ENCODE peak calls at places on chromosomes 12 and 14, in five cellular contexts. One of them, this sample, is unnamed.

GRCh38 chr14:94110552-94111181 is at the start of gene IFI27:
- DNase-seq in WERI-Rb-1: no peak
- DNase-seq in right lobe of liver: no peak
- DNase-seq in HCT116: no peak
- DNase-seq in colonic mucosa: peak
- DNase-seq in this sample: no peak

GRCh38 chr14:22011243-22011642 is 337.6 kb upstream of the OR4E1 start:
- DNase-seq in WERI-Rb-1: no peak
- DNase-seq in right lobe of liver: no peak
- DNase-seq in HCT116: no peak
- DNase-seq in colonic mucosa: no peak
- DNase-seq in this sample: no peak

GRCh38 chr14:21884995-21885394 is 211.4 kb upstream of the OR4E1 start:
- DNase-seq in WERI-Rb-1: no peak
- DNase-seq in right lobe of liver: no peak
- DNase-seq in HCT116: no peak
- DNase-seq in colonic mucosa: no peak
- DNase-seq in this sample: no peak

GRCh38 chr12:14239935-14240872 is 125.3 kb upstream of the ATF7IP start:
- DNase-seq in WERI-Rb-1: peak
- DNase-seq in right lobe of liver: no peak
- DNase-seq in HCT116: no peak
- DNase-seq in colonic mucosa: peak
- DNase-seq in this sample: no peak

GRCh38 chr14:93998871-93999403 is 1.8 kb downstream of the CCDC197 start:
- DNase-seq in WERI-Rb-1: no peak
- DNase-seq in right lobe of liver: no peak
- DNase-seq in HCT116: no peak
- DNase-seq in colonic mucosa: no peak
- DNase-seq in this sample: no peak

GRCh38 chr14:105884808-105885281 is 358.5 kb downstream of the TMEM121 start:
- DNase-seq in WERI-Rb-1: peak
- DNase-seq in right lobe of liver: peak
- DNase-seq in HCT116: no peak
- DNase-seq in colonic mucosa: no peak
- DNase-seq in this sample: peak

GRCh38 chr12:121318121-121318520 is 21.6 kb upstream of the CAMKK2 start:
- DNase-seq in WERI-Rb-1: no peak
- DNase-seq in right lobe of liver: no peak
- DNase-seq in HCT116: no peak
- DNase-seq in colonic mucosa: no peak
- DNase-seq in this sample: no peak

GRCh38 chr12:64560395-64561301 is 49.6 kb upstream of the RASSF3 start:
- DNase-seq in WERI-Rb-1: no peak
- DNase-seq in right lobe of liver: no peak
- DNase-seq in HCT116: peak
- DNase-seq in colonic mucosa: no peak
- DNase-seq in this sample: no peak

DNA sequence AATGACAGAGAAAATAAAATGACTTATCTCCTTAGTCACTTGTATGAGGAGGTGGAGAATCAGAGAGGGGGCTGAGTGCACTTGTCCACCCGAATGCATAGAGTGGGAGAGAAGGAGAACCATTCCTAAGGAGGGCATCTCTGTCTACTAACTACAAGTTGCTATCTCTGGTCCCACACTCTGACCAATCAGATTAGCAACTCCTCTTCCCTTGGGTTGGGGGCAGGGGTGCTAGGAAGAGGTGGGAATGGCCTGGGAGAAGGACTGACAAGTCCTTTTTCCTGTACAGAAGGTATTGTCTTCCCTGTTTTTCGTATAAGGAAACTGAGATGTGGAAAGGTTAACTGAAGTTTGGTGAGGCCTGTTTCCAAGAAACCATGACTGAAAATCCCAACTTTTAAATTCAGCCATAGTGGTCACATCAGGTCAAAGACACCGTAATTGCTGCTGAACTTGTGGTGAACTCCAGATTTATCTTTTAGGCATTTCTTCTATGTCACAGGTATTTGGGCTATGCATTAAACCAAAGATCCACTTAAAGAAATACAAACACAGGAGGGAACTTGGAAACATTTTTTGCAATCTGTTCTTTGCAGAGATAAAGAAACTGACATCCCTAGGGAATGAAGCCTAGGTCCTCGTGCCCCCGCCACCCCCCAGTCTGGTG is 207.8 kb downstream of the CRADD start:
- DNase-seq in WERI-Rb-1: no peak
- DNase-seq in right lobe of liver: no peak
- DNase-seq in HCT116: no peak
- DNase-seq in colonic mucosa: no peak
- DNase-seq in this sample: no peak
- H3K27ac ChIP-seq in WERI-Rb-1: no peak
- H3K27ac ChIP-seq in right lobe of liver: no peak
- H3K27ac ChIP-seq in HCT116: no peak
- H3K27ac ChIP-seq in colonic mucosa: no peak
- H3K27ac ChIP-seq in this sample: no peak

DNA sequence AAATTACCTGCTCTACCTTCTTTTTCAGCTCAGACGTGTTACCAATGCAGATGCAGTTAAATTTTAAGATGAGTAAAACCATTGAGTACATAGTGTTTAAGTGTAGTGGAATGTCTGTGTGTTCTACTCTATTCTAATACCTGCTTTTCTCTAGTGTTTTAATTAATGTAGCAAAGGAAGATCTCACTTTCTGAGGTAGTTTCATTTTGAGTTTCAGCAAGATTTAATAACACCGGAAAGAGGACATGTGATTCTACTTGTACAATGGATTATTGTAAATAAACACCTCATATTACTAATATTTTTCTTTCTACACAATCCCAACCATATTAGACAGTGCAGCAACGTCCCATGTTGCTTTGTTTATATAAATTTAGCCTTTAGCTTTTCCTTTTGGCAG is 315.4 kb downstream of the RAD51B start:
- DNase-seq in WERI-Rb-1: no peak
- DNase-seq in right lobe of liver: no peak
- DNase-seq in HCT116: no peak
- DNase-seq in colonic mucosa: no peak
- DNase-seq in this sample: no peak
- H3K27ac ChIP-seq in WERI-Rb-1: no peak
- H3K27ac ChIP-seq in right lobe of liver: no peak
- H3K27ac ChIP-seq in HCT116: peak
- H3K27ac ChIP-seq in colonic mucosa: no peak
- H3K27ac ChIP-seq in this sample: no peak

GRCh38 chr12:52927964-52928363 is 21.0 kb upstream of the KRT18 start:
- DNase-seq in WERI-Rb-1: no peak
- DNase-seq in right lobe of liver: no peak
- DNase-seq in HCT116: no peak
- DNase-seq in colonic mucosa: no peak
- DNase-seq in this sample: no peak
- H3K27ac ChIP-seq in WERI-Rb-1: no peak
- H3K27ac ChIP-seq in right lobe of liver: peak
- H3K27ac ChIP-seq in HCT116: peak
- H3K27ac ChIP-seq in colonic mucosa: peak
- H3K27ac ChIP-seq in this sample: no peak

GRCh38 chr14:67938046-67938445 is 118.5 kb downstream of the RAD51B start:
- DNase-seq in WERI-Rb-1: no peak
- DNase-seq in right lobe of liver: no peak
- DNase-seq in HCT116: no peak
- DNase-seq in colonic mucosa: no peak
- DNase-seq in this sample: no peak

GRCh38 chr14:67934851-67935250 is 115.3 kb downstream of the RAD51B start:
- DNase-seq in WERI-Rb-1: no peak
- DNase-seq in right lobe of liver: no peak
- DNase-seq in HCT116: no peak
- DNase-seq in colonic mucosa: no peak
- DNase-seq in this sample: no peak

GRCh38 chr14:67935371-67935770 is 115.8 kb downstream of the RAD51B start:
- DNase-seq in WERI-Rb-1: no peak
- DNase-seq in right lobe of liver: no peak
- DNase-seq in HCT116: no peak
- DNase-seq in colonic mucosa: no peak
- DNase-seq in this sample: no peak

GRCh38 chr14:67932708-67933107 is 113.1 kb downstream of the RAD51B start:
- DNase-seq in WERI-Rb-1: no peak
- DNase-seq in right lobe of liver: no peak
- DNase-seq in HCT116: no peak
- DNase-seq in colonic mucosa: no peak
- DNase-seq in this sample: no peak

GRCh38 chr14:67934087-67934486 is 114.5 kb downstream of the RAD51B start:
- DNase-seq in WERI-Rb-1: peak
- DNase-seq in right lobe of liver: no peak
- DNase-seq in HCT116: peak
- DNase-seq in colonic mucosa: no peak
- DNase-seq in this sample: no peak
- H3K27ac ChIP-seq in WERI-Rb-1: no peak
- H3K27ac ChIP-seq in right lobe of liver: peak
- H3K27ac ChIP-seq in HCT116: peak
- H3K27ac ChIP-seq in colonic mucosa: no peak
- H3K27ac ChIP-seq in this sample: peak

GRCh38 chr12:51953011-51953568 is 1.6 kb downstream of the ACVR1B start:
- DNase-seq in WERI-Rb-1: peak
- DNase-seq in right lobe of liver: no peak
- DNase-seq in HCT116: no peak
- DNase-seq in colonic mucosa: peak
- DNase-seq in this sample: no peak
- H3K27ac ChIP-seq in WERI-Rb-1: peak
- H3K27ac ChIP-seq in right lobe of liver: peak
- H3K27ac ChIP-seq in HCT116: no peak
- H3K27ac ChIP-seq in colonic mucosa: peak
- H3K27ac ChIP-seq in this sample: peak

DNA sequence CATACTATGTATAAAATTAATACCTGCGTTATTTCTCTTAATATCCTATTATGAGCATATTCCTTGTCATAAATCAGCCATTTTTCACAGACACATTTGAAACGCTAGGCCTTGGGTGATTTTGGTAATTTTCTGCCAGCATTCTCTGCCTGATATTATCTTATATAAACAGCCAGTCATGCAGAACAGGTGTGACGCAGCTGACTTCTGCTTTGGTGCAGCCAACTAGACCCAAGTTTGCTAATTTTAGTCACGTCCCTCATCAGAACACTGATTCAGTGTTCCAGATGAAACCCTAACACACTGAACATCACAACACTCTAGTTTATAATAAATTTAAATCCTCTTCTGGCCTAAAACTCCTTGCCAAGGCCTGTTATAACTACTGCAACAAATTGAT is 386.2 kb downstream of the SEC23A start:
- DNase-seq in WERI-Rb-1: no peak
- DNase-seq in right lobe of liver: no peak
- DNase-seq in HCT116: no peak
- DNase-seq in colonic mucosa: no peak
- DNase-seq in this sample: no peak
- H3K27ac ChIP-seq in WERI-Rb-1: no peak
- H3K27ac ChIP-seq in right lobe of liver: no peak
- H3K27ac ChIP-seq in HCT116: no peak
- H3K27ac ChIP-seq in colonic mucosa: no peak
- H3K27ac ChIP-seq in this sample: no peak

GRCh38 chr12:12091977-12092663 is 21.4 kb downstream of the BCL2L14 start:
- DNase-seq in WERI-Rb-1: no peak
- DNase-seq in right lobe of liver: no peak
- DNase-seq in HCT116: no peak
- DNase-seq in colonic mucosa: no peak
- DNase-seq in this sample: peak
- H3K27ac ChIP-seq in WERI-Rb-1: no peak
- H3K27ac ChIP-seq in right lobe of liver: no peak
- H3K27ac ChIP-seq in HCT116: no peak
- H3K27ac ChIP-seq in colonic mucosa: no peak
- H3K27ac ChIP-seq in this sample: no peak

DNA sequence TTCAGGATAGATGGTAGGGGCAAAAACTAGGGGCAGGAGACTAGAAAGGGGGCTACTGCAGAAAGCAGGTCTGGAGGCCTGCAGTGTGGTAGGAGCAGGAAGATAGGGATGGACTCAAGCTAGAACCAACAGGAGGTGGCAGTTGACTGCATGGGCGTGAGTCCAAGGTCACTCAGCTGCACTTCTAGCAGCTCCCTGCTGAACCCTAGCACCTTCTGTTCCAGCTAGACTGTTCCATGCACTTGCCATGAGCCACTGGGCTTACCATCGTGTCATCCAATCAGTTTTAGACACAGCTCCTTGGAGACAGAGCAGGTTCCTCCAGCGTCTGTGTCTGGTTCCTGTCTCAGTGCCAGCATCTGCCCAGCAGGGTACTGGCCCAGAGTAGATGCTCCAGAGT is 11.3 kb upstream of the KRT8 start:
- DNase-seq in WERI-Rb-1: no peak
- DNase-seq in right lobe of liver: no peak
- DNase-seq in HCT116: no peak
- DNase-seq in colonic mucosa: peak
- DNase-seq in this sample: no peak
- H3K27ac ChIP-seq in WERI-Rb-1: no peak
- H3K27ac ChIP-seq in right lobe of liver: no peak
- H3K27ac ChIP-seq in HCT116: no peak
- H3K27ac ChIP-seq in colonic mucosa: peak
- H3K27ac ChIP-seq in this sample: no peak

This sample was measured in spleen.